ENCODE peak calls at places on chromosomes 6 and 20, in ten cellular contexts. B is osteocyte, P is fibroblast of pulmonary artery, X is lower leg skin, C is astrocyte, D is psoas muscle, T is IMR-90, K is colonic mucosa, F is pancreas, J is AG10803. W is an unnamed sample.

GRCh38 chr20:51237790-51238189 is 214.9 kb upstream of the KCNG1 start:
- DNase-seq in B (no peak), F (no peak), P (no peak), J (no peak), X (no peak), T (no peak), D (peak; percentile 66), K (no peak), C (no peak), W (no peak)

GRCh38 chr6:157825243-157825904 is 2.3 kb downstream of the SNX9 start:
- DNase-seq in T (peak; percentile 70), K (no peak), P (no peak), D (no peak), B (no peak), F (no peak), J (no peak), X (no peak), C (peak; percentile 70), W (peak; percentile 64)

GRCh38 chr6:169244684-169245383 is 8.8 kb downstream of the THBS2 start:
- DNase-seq in P (no peak), C (no peak), B (no peak), J (no peak), X (no peak), F (no peak), D (no peak), T (no peak), K (no peak), W (no peak)

GRCh38 chr20:50415516-50416268 is 94.5 kb upstream of the PTPN1 start:
- DNase-seq in C (peak; percentile 87), P (peak; percentile 98), B (no peak), D (peak; percentile 100), X (peak; percentile 100), K (peak; percentile 98), J (peak; percentile 95), T (peak; percentile 87), F (peak; percentile 100), W (peak; percentile 98)

GRCh38 chr20:63072231-63072791 is 65.5 kb upstream of the BHLHE23 start:
- DNase-seq in C (no peak), P (no peak), F (peak; percentile 48), K (no peak), T (no peak), D (peak; percentile 20), J (no peak), B (no peak), X (peak; percentile 78), W (no peak)

GRCh38 chr20:51586005-51586440 is 43.5 kb upstream of the NFATC2 start:
- DNase-seq in D (no peak), K (no peak), C (peak; percentile 91), P (peak; percentile 68), X (no peak), T (peak; percentile 83), J (peak; percentile 99), B (no peak), F (no peak), W (peak; percentile 88)

GRCh38 chr20:58550661-58551060 is 35.5 kb upstream of the APCDD1L start:
- DNase-seq in F (no peak), D (no peak), J (peak; percentile 41), C (peak; percentile 98), P (peak; percentile 66), X (peak; percentile 26), B (peak; percentile 49), K (peak; percentile 15), T (peak; percentile 97), W (peak; percentile 52)

GRCh38 chr20:20362774-20363435 is 5.0 kb upstream of the INSM1 start:
- DNase-seq in K (no peak), J (no peak), D (no peak), T (no peak), F (no peak), P (no peak), B (no peak), X (no peak), C (no peak), W (no peak)

DNA sequence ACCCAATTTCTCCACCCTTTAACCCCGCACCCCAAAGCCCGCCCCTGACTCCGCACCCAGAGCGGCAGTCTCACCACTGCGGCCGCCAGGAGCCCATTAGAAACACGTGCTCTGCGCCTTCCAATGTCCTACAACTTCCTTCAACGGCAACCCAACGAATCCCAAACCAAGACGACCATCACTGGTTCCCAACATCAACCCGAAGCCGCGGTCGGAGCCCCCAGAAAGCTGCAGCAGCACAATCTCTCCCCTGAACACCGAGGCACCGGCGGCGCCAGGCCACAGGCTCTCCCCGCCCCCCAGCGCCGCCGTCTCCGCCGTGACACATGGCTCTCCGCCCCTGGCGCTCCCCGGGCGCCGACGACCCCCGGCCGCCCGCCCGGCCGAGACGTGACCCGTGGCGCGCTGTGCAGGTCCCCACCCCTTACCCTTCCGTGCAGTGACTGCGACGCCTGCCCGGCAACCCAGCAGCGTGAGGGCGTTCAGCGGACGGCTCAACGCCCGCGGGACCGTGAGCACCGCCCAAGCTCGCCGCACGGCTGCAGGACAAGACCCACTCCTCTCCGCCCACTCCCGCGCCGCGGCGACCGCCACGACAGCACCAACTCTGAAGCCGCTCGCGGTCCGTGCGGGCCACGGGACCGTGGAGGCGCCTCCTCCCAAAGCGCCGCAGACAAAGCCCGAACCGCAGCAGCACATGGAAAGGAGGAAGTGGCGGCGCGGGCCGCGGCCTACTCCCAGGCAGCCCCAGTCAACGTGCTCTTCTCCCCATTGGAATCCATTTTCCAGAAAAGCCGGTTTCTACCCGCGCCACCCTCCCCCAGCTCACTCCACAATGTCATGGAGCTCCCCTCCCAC is 541 bp downstream of the SYNCRIP start:
- DNase-seq in J (peak; percentile 46), F (peak; percentile 86), B (peak; percentile 86), T (peak; percentile 45), K (peak; percentile 69), D (peak; percentile 77), X (peak; percentile 93), P (peak; percentile 51), C (no peak), W (peak; percentile 55)
- TF ChIP-seq CTCF in J (no peak), F (no peak), B (no peak), T (no peak), K (no peak), D (no peak), X (no peak), P (no peak), C (no peak), W (no peak)

GRCh38 chr6:33820784-33821183 is 17.0 kb upstream of the MLN start:
- DNase-seq in P (no peak), C (no peak), D (no peak), B (no peak), K (no peak), F (no peak), X (no peak), T (no peak), J (no peak), W (no peak)

GRCh38 chr6:33823806-33824205 is 20.0 kb upstream of the MLN start:
- DNase-seq in T (no peak), P (no peak), B (no peak), D (no peak), K (no peak), X (no peak), J (no peak), F (no peak), C (no peak), W (no peak)

GRCh38 chr6:33824461-33825154 is 20.8 kb upstream of the MLN start:
- DNase-seq in K (peak; percentile 69), F (no peak), D (no peak), J (peak; percentile 24), C (no peak), P (peak; percentile 72), X (no peak), T (peak; percentile 21), B (no peak), W (peak; percentile 77)

GRCh38 chr6:33820243-33820642 is 16.4 kb upstream of the MLN start:
- DNase-seq in F (no peak), C (no peak), X (no peak), T (no peak), B (no peak), D (no peak), J (no peak), P (no peak), K (no peak), W (no peak)

DNA sequence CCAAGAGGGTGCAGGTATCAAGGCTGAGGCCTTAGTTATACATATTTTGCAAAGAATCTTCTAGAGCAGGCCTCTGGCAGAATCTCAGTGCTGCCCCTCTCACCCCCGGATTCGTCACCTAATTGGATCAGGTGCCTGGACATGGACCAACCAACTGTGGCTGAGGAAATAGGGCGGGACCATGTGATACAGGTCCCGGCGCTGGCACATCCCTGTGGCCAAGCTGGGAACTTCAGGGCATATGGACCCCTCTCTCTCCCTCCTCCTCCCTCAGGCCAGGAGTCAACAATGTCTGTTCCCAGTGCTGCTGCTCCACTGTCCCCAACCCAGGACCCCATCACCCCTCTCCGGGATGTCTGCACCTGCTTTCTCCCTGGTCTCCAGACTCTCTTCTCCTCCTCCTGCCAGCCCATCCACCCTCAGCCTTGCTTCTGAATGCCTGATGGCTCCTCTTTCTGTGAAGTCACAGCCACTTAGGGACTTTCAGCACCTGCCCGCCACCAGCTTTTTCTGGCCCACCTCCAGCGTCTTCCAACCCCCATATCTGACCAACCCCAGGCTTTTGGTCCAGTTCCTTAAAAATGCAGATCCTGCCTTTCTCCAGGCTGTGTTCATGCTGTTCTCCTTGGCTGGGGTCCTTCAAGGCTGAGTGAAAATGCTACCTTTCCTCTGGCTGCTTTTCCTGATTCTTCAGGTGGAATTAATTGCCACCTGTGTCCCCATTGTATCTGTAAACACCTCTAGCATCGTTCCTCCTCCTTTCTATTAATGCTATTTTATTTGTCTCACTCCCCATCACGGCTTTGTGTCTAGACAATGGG is 19.0 kb upstream of the MLN start:
- DNase-seq in T (no peak), D (no peak), J (no peak), P (peak; percentile 27), C (no peak), B (no peak), F (no peak), K (no peak), X (no peak), W (peak; percentile 14)
- TF ChIP-seq CTCF in T (peak; percentile 27), D (no peak), J (peak; percentile 24), P (peak; percentile 36), C (peak; percentile 26), B (peak; percentile 34), F (no peak), K (no peak), X (no peak), W (peak; percentile 40)

DNA sequence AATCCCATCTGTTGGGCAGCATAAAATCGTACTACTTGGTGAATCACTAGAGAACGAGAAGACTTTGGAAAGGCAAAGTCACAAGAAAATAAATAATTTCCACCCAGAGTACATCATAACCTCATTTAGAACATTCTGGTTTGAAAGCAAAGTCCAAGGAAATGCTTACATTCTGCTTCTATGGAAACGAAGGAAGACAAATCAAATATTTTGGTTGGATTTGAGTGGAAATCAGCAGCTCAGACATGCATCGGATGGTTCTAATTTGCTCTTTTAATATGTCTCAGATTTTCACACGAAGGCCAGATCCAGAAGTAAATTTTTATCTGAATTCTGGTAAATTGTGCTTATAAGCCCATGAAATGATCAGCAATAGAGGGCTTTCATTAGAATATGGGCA is 60.6 kb upstream of the LTV1 start:
- DNase-seq in B (no peak), X (no peak), C (no peak), K (no peak), P (no peak), J (peak; percentile 90), T (no peak), F (no peak), D (no peak), W (no peak)
- TF ChIP-seq CTCF in B (no peak), X (no peak), C (no peak), K (no peak), P (no peak), J (no peak), T (no peak), F (no peak), D (no peak), W (no peak)

DNA sequence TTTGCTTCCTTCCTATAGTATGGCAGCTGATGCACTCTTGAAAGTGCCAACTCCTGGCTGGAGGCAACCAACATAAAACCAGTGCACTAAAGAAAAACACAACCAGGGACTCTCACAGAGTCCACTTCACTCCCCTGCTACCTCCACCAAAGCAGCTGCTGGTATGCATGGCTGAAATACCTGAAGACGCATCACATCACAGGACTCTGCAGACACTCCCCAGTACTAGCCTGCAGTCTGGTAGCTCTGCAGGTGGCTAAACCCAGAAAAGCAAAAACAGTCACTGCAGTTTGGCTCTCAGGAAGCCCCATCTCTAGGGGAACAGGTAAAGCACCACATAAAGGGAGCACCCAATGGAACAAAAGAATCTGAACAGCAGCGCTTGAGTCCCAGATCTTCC is 473.0 kb upstream of the SPTLC3 start:
- DNase-seq in T (no peak), F (no peak), P (no peak), C (no peak), K (no peak), J (no peak), D (no peak), B (no peak), X (no peak), W (no peak)
- TF ChIP-seq CTCF in T (no peak), F (no peak), P (no peak), C (no peak), K (no peak), J (no peak), D (no peak), B (no peak), X (no peak), W (no peak)

W was measured in cardiac fibroblast.